ENCODE peak calls at places on chromosomes 4 and X, in eight cellular contexts. Y is tibial artery, J is lower leg skin, S is stomach, L is fibroblast of mammary gland, X is lower lobe of right lung, F is upper lobe of right lung, R is endodermal cell. M is an unnamed sample.

GRCh38 chrX:125131146-125131545 is 188.5 kb upstream of the TEX13C start:
- DNase-seq in X (no peak), F (no peak), Y (no peak), S (no peak), R (no peak), J (no peak), L (no peak), M (no peak)

GRCh38 chrX:35380808-35381700 is 417.1 kb upstream of the MAGEB16 start:
- DNase-seq in J (no peak), L (peak), S (no peak), Y (no peak), X (no peak), F (no peak), R (no peak), M (peak)

GRCh38 chr4:142274137-142274536 is 572.0 kb downstream of the INPP4B start:
- DNase-seq in F (no peak), R (no peak), Y (no peak), J (no peak), L (peak), X (no peak), S (no peak), M (peak)

GRCh38 chrX:15055146-15055930 is 182.1 kb downstream of the MOSPD2 start:
- DNase-seq in F (no peak), Y (no peak), X (no peak), S (no peak), L (no peak), R (no peak), J (no peak), M (no peak)

GRCh38 chrX:8627796-8628195 is 104.1 kb downstream of the ANOS1 start:
- DNase-seq in S (no peak), L (no peak), J (no peak), R (no peak), F (no peak), X (no peak), Y (no peak), M (peak)

GRCh38 chrX:40623665-40624064 is 437 bp downstream of the MPC1L start:
- DNase-seq in J (no peak), R (no peak), Y (no peak), S (no peak), F (no peak), X (no peak), L (no peak), M (no peak)

GRCh38 chrX:13009256-13009655 is 34.3 kb downstream of the TMSB4X start:
- DNase-seq in Y (no peak), S (no peak), R (no peak), X (peak), J (no peak), L (no peak), F (peak), M (no peak)

GRCh38 chr4:88880001-88880400 is 177.0 kb downstream of the FAM13A start:
- DNase-seq in X (no peak), J (no peak), S (no peak), L (no peak), R (no peak), F (no peak), Y (no peak), M (peak)

GRCh38 chr4:73409012-73409862 is 5.2 kb downstream of the ALB start:
- DNase-seq in L (no peak), R (no peak), Y (no peak), X (no peak), S (no peak), F (no peak), J (no peak), M (no peak)

GRCh38 chrX:73214366-73215094 is at the start of gene NAP1L2:
- DNase-seq in J (peak), R (peak), X (peak), S (no peak), F (peak), Y (peak), L (peak), M (peak)

GRCh38 chr4:76067652-76068286 is 6.7 kb upstream of the ART3 start:
- DNase-seq in X (peak), L (peak), F (no peak), S (peak), Y (peak), R (peak), J (peak), M (peak)

GRCh38 chr4:185224597-185224996 is 15.2 kb downstream of the SNX25 start:
- DNase-seq in S (no peak), J (no peak), R (no peak), X (no peak), F (no peak), Y (no peak), L (no peak), M (no peak)

GRCh38 chr4:56062527-56062926 is 113.8 kb downstream of the CEP135 start:
- DNase-seq in R (no peak), J (no peak), F (no peak), X (no peak), Y (no peak), S (no peak), L (no peak), M (no peak)

GRCh38 chr4:52795533-52795932 is 44.3 kb upstream of the ERVMER34-1 start:
- DNase-seq in R (no peak), F (no peak), S (no peak), X (no peak), J (no peak), L (no peak), Y (no peak), M (no peak)

GRCh38 chr4:4888695-4889094 is 29.2 kb downstream of the MSX1 start:
- DNase-seq in X (no peak), L (no peak), S (no peak), J (no peak), F (no peak), R (peak), Y (no peak), M (no peak)

GRCh38 chr4:57182132-57182874 is 72.1 kb upstream of the IGFBP7 start:
- DNase-seq in X (no peak), J (peak), Y (peak), F (no peak), L (no peak), R (no peak), S (no peak), M (no peak)

GRCh38 chr4:2755821-2756690 is at the start of gene TNIP2:
- DNase-seq in S (peak), Y (peak), L (peak), F (peak), X (peak), R (peak), J (peak), M (peak)

GRCh38 chrX:141787655-141788054 is 50.5 kb upstream of the MAGEC3 start:
- DNase-seq in Y (no peak), X (no peak), L (no peak), F (no peak), R (no peak), S (no peak), J (no peak), M (no peak)

GRCh38 chr4:7964890-7965662 is 25.4 kb upstream of the AFAP1 start:
- DNase-seq in L (peak), Y (no peak), J (peak), R (peak), X (no peak), S (no peak), F (no peak), M (peak)

GRCh38 chr4:10108818-10109783 is 7.5 kb downstream of the WDR1 start:
- DNase-seq in R (no peak), S (no peak), X (no peak), F (no peak), Y (no peak), L (peak), J (no peak), M (peak)

GRCh38 chr4:126247409-126247808 is 932.7 kb downstream of the FAT4 start:
- DNase-seq in F (no peak), L (no peak), S (no peak), J (no peak), R (no peak), X (no peak), Y (no peak), M (no peak)

GRCh38 chrX:40323977-40324376 is 226.2 kb upstream of the BCOR start:
- DNase-seq in X (no peak), F (no peak), J (no peak), S (no peak), L (no peak), Y (no peak), R (no peak), M (no peak)

GRCh38 chr4:73919691-73920090 is 50.5 kb downstream of the CXCL1 start:
- DNase-seq in R (no peak), S (no peak), Y (no peak), F (no peak), L (no peak), J (no peak), X (no peak), M (no peak)

GRCh38 chrX:51641421-51642021 is 22.8 kb upstream of the CENPVL3 start:
- DNase-seq in X (no peak), Y (no peak), S (no peak), R (peak), J (no peak), F (no peak), L (peak), M (peak)

GRCh38 chr4:57076646-57077045 is 33.5 kb downstream of the IGFBP7 start:
- DNase-seq in R (no peak), L (no peak), S (no peak), F (no peak), X (no peak), J (no peak), Y (no peak), M (no peak)

GRCh38 chr4:153794001-153794400 is 5.1 kb upstream of the SFRP2 start:
- DNase-seq in X (no peak), S (no peak), F (no peak), J (no peak), Y (no peak), L (no peak), R (no peak), M (no peak)

GRCh38 chr4:153792893-153793227 is 4.0 kb upstream of the SFRP2 start:
- DNase-seq in Y (no peak), R (peak), S (no peak), L (no peak), X (no peak), J (no peak), F (no peak), M (no peak)

GRCh38 chr4:153789741-153790651 is 1.1 kb upstream of the SFRP2 start:
- DNase-seq in J (no peak), F (no peak), L (peak), X (no peak), Y (peak), R (peak), S (no peak), M (no peak)

GRCh38 chr4:153790962-153791551 is 2.2 kb upstream of the SFRP2 start:
- DNase-seq in S (no peak), Y (peak), F (peak), X (peak), R (peak), L (peak), J (no peak), M (no peak)

GRCh38 chr4:153792007-153792892 is 3.4 kb upstream of the SFRP2 start:
- DNase-seq in J (no peak), L (peak), Y (peak), X (peak), F (peak), R (peak), S (no peak), M (peak)
- TF ChIP-seq CTCF in J (no peak), L (peak), Y (no peak), X (peak), F (peak), R (peak), S (no peak), M (peak)

GRCh38 chr4:123811763-123812390 is 415.3 kb downstream of the SPRY1 start:
- DNase-seq in X (no peak), Y (no peak), S (no peak), J (no peak), L (no peak), R (no peak), F (no peak), M (no peak)
- H3K4me3 ChIP-seq in X (peak), Y (no peak), S (no peak), J (no peak), L (no peak), R (no peak), F (peak), M (no peak)

GRCh38 chr4:104394409-104394813 is 100.3 kb downstream of the CXXC4 start:
- DNase-seq in S (no peak), X (peak), Y (no peak), F (no peak), R (no peak), J (no peak), L (no peak), M (no peak)
- TF ChIP-seq CTCF in S (no peak), X (no peak), Y (no peak), F (no peak), R (no peak), J (no peak), L (no peak), M (no peak)

DNA sequence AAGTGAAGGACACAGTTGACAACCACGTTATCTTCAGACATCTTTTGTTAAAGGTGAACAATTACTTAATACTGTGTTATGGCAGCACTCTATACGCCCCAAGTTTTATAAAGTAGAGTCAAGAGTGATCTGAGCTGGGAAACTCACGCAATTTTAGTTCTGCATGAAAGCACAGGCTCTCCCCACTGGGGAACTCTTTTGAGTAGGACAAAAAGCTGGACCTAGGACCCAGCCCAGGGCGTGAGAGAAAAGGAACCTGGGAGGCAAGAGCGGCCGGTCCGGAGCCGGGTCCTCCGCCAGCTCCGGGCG is 152.6 kb upstream of the SLC4A4 start:
- DNase-seq in L (no peak), J (no peak), R (no peak), X (no peak), Y (no peak), S (no peak), F (no peak), M (no peak)
- H3K4me3 ChIP-seq in L (peak), J (peak), R (peak), X (peak), Y (peak), S (peak), F (peak), M (peak)

DNA sequence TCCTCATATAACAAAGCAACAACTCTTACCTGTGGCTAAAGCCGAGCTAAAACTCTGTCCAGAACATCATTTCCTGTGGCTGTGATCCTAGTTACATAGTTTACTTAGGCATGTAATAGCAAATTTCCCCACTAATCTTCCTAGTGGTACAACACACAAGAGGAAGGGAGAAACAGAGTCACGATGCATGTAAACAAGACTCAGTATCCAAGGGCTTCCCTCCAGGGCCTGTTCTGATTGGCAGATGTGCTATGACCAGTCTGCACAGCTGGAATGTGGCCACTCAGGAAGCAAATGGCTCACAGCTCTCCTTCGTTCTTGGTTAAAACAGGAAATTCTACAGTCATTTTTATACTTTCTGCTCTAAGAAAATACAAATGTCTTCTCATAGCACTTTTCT is 49.2 kb upstream of the PRSS48 start:
- DNase-seq in R (no peak), F (no peak), Y (peak), X (no peak), S (no peak), L (peak), J (peak), M (peak)
- TF ChIP-seq CTCF in R (no peak), F (no peak), Y (peak), X (no peak), S (no peak), L (no peak), J (no peak), M (no peak)

DNA sequence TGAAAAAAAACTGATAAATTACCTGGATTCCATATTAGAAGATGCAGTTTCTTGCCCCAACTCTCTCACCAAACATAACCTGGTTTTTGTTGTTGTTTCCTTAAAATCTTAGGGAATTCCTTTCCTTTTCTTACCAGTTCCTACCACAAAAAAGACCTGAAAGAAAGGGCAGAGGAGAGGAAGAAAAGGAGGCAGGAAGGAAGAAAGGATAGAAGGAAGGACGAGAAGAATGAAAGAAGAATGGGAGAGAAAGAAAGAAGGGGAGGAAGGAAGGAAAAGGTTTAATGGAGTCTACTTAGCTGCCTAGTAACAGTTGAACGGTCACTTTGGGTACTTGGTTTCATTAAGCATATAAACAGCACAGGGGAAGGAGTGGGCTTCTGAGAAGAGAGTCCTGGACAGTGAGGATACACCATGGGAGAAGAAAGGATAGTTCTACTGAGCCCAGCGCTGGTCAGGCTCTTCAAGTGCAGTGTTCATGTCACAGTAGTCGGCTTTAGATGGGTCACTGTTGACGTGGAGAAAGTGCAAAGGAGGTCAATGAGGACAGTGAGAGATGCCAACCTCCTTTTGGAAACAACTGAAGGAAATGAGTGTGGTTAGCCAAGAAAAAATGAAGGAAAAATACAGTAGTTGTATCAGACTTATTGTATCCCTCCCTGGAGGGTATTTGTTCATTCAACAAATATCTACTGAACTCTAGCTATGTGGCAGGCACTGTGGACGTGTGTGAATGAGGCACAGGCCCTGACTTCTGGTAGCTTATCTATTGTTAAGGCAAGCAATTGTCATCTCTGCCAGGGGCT is 1.1 kb upstream of the CHIC2 start:
- DNase-seq in Y (no peak), F (no peak), S (no peak), R (no peak), L (peak), J (no peak), X (no peak), M (peak)
- H3K4me3 ChIP-seq in Y (peak), F (peak), S (no peak), R (peak), L (no peak), J (no peak), X (peak), M (peak)

GRCh38 chrX:123732679-123733363 is at the start of gene THOC2:
- DNase-seq in L (peak), J (peak), R (peak), F (peak), S (peak), Y (peak), X (peak), M (peak)
- TF ChIP-seq CTCF in L (peak), J (no peak), R (peak), F (peak), S (peak), Y (peak), X (peak), M (peak)

DNA sequence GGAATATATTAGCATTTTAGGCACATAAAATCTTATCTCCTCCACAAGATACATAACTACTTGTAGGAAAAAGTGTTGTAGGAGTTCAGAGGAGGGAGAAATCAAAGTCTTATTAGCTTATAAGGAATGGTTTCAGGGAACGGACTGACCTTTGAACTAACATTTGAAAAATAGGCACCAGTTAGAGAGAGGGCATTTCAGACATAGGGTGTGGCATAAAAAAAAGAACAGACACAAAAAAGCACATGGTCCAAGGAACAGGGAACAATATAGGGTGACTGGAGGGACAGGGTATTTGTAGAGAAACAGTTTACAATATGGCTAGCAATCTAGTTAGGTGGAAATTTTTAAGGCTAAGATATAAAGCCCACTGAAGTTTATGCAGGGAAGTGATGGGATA is 6.4 kb downstream of the ABCB7 start:
- DNase-seq in Y (no peak), S (no peak), R (no peak), L (no peak), J (no peak), F (no peak), X (no peak), M (no peak)
- H3K4me3 ChIP-seq in Y (no peak), S (no peak), R (no peak), L (no peak), J (no peak), F (no peak), X (no peak), M (no peak)

GRCh38 chr4:16812041-16812440 is 86.4 kb downstream of the LDB2 start:
- DNase-seq in J (no peak), L (no peak), Y (no peak), F (no peak), S (no peak), R (no peak), X (no peak), M (no peak)

GRCh38 chr4:16820304-16820703 is 78.1 kb downstream of the LDB2 start:
- DNase-seq in L (no peak), F (no peak), Y (no peak), S (no peak), J (no peak), R (no peak), X (no peak), M (no peak)

GRCh38 chr4:16819652-16820051 is 78.8 kb downstream of the LDB2 start:
- DNase-seq in R (no peak), F (no peak), Y (no peak), X (no peak), S (no peak), L (no peak), J (no peak), M (no peak)

GRCh38 chr4:16818005-16818404 is 80.4 kb downstream of the LDB2 start:
- DNase-seq in Y (no peak), F (no peak), X (no peak), J (no peak), R (peak), L (no peak), S (no peak), M (no peak)
- TF ChIP-seq CTCF in Y (no peak), F (no peak), X (no peak), J (no peak), R (peak), L (no peak), S (no peak), M (no peak)